ENCODE peak calls at places on chromosomes 5 and 9, in seven cellular contexts. T is heart right ventricle, M is neural progenitor cell, O is Karpas-422, S is RWPE1, X is spleen, F is body of pancreas. E is an unnamed sample.

GRCh38 chr9:134690946-134691694 is 49.5 kb downstream of the COL5A1 start:
- DNase-seq in S (no peak), M (no peak), X (peak), O (no peak), F (no peak), T (no peak), E (no peak)

GRCh38 chr5:130045334-130045733 is 141.1 kb downstream of the CHSY3 start:
- DNase-seq in T (no peak), S (peak), F (no peak), X (no peak), O (no peak), M (no peak), E (no peak)

GRCh38 chr5:1570975-1571374 is 47.2 kb upstream of the LPCAT1 start:
- DNase-seq in T (no peak), S (no peak), X (no peak), O (no peak), M (no peak), F (no peak), E (no peak)

GRCh38 chr5:165616550-165617430 is 2111.4 kb downstream of the MAT2B start:
- DNase-seq in F (no peak), O (no peak), M (peak), X (no peak), T (no peak), S (peak), E (no peak)

GRCh38 chr9:18261143-18261542 is 212.8 kb upstream of the ADAMTSL1 start:
- DNase-seq in T (no peak), X (no peak), S (no peak), F (no peak), O (peak), M (no peak), E (no peak)

GRCh38 chr5:157690690-157691433 is 19.5 kb downstream of the C5orf52 start:
- DNase-seq in O (no peak), M (no peak), T (no peak), X (no peak), S (no peak), F (no peak), E (no peak)

GRCh38 chr5:54673523-54674225 is 156.1 kb downstream of the SNX18 start:
- DNase-seq in F (peak), M (no peak), X (peak), S (no peak), O (no peak), T (peak), E (peak)

GRCh38 chr5:169164481-169164925 is 136.4 kb downstream of the SLIT3 start:
- DNase-seq in O (no peak), M (peak), S (peak), X (no peak), T (peak), F (peak), E (no peak)

GRCh38 chr9:18743976-18744375 is 270.0 kb downstream of the ADAMTSL1 start:
- DNase-seq in M (no peak), O (no peak), F (no peak), X (no peak), S (no peak), T (no peak), E (no peak)

GRCh38 chr5:59694416-59694815 is 199.1 kb downstream of the PDE4D start:
- DNase-seq in X (no peak), S (no peak), M (no peak), O (no peak), F (no peak), T (no peak), E (no peak)

GRCh38 chr5:135135530-135136201 is 101.6 kb upstream of the PITX1 start:
- DNase-seq in S (peak), T (peak), M (no peak), O (no peak), F (peak), X (no peak), E (no peak)

GRCh38 chr9:89314955-89315354 is 3.3 kb upstream of the SECISBP2 start:
- DNase-seq in S (no peak), M (no peak), F (no peak), O (peak), T (no peak), X (no peak), E (no peak)

GRCh38 chr9:121839726-121840500 is 188.5 kb downstream of the DAB2IP start:
- DNase-seq in S (no peak), T (no peak), O (no peak), X (peak), F (no peak), M (no peak), E (no peak)

GRCh38 chr9:137106662-137107292 is 7.8 kb downstream of the DPP7 start:
- DNase-seq in F (no peak), O (no peak), S (no peak), M (no peak), T (no peak), X (no peak), E (no peak)

GRCh38 chr9:121700165-121700830 is 48.9 kb downstream of the DAB2IP start:
- DNase-seq in M (peak), F (peak), X (peak), T (peak), S (peak), O (no peak), E (peak)

GRCh38 chr5:164002214-164002613 is 496.8 kb downstream of the MAT2B start:
- DNase-seq in T (no peak), X (no peak), S (peak), F (no peak), M (no peak), O (no peak), E (peak)

GRCh38 chr9:14912849-14913248 is 2.6 kb upstream of the FREM1 start:
- DNase-seq in S (no peak), X (no peak), O (no peak), T (no peak), M (no peak), F (no peak), E (no peak)

GRCh38 chr5:52787600-52788504 is at the start of the genes ITGA1 and PELO:
- DNase-seq in X (peak), O (no peak), S (peak), T (peak), M (peak), F (peak), E (no peak)

GRCh38 chr5:8953016-8953415 is 592.9 kb downstream of the SEMA5A start:
- DNase-seq in T (no peak), O (no peak), X (no peak), M (no peak), F (no peak), S (no peak), E (no peak)

GRCh38 chr5:137051165-137051564 is 448.0 kb downstream of the SPOCK1 start:
- DNase-seq in T (no peak), F (no peak), X (no peak), S (no peak), M (no peak), O (peak), E (no peak)

GRCh38 chr9:34070601-34071340 is 22.1 kb upstream of the UBAP2 start:
- DNase-seq in F (peak), X (no peak), O (no peak), S (no peak), M (no peak), T (no peak), E (no peak)

GRCh38 chr5:40240671-40241070 is 439.0 kb upstream of the PTGER4 start:
- DNase-seq in M (no peak), F (no peak), S (no peak), T (no peak), X (no peak), O (no peak), E (no peak)

GRCh38 chr9:126629007-126629674 is 15.4 kb downstream of the LMX1B start:
- DNase-seq in O (no peak), M (no peak), F (no peak), X (no peak), T (no peak), S (no peak), E (no peak)

GRCh38 chr5:64625678-64626077 is 64.6 kb upstream of the SHISAL2B start:
- DNase-seq in O (no peak), T (no peak), M (no peak), S (no peak), F (no peak), X (no peak), E (no peak)

GRCh38 chr9:133107961-133108793 is 12.9 kb downstream of the RALGDS start:
- DNase-seq in M (no peak), X (peak), T (no peak), S (no peak), O (no peak), F (no peak), E (no peak)

DNA sequence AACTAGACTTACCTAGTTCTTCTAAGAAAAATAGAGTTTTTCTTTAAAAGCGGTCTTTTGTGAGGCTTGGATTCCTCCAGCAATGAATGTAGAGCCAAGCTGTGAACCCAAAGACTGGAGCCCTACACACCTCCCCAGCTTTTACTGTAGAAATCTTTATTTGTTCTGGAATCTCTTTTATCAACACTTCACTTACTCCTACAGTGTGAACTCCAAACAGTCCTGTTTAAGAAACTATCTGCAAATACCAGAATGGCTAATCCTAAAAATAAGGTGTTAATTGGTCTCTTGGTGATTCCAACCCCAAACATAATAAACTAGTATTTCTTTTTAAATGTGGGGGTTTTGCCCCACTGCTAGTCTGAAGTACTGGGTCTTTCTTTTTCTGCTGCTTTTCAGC is 103.9 kb downstream of the ENC1 start:
- DNase-seq in S (no peak), O (no peak), M (no peak), F (no peak), T (no peak), X (no peak), E (no peak)
- H3K27ac ChIP-seq in S (no peak), O (no peak), M (peak), F (no peak), T (peak), X (no peak), E (no peak)

GRCh38 chr9:88077071-88077617 is 61.1 kb downstream of the SPATA31C2 start:
- DNase-seq in X (no peak), S (no peak), O (no peak), M (no peak), F (no peak), T (no peak), E (no peak)
- H3K27ac ChIP-seq in X (no peak), S (peak), O (no peak), M (no peak), F (peak), T (no peak), E (no peak)

GRCh38 chr5:95219411-95219810 is 65.5 kb downstream of the MCTP1 start:
- DNase-seq in M (peak), S (no peak), F (no peak), T (no peak), O (no peak), X (no peak), E (no peak)

GRCh38 chr5:95221234-95221633 is 63.7 kb downstream of the MCTP1 start:
- DNase-seq in S (no peak), X (no peak), M (no peak), T (no peak), F (no peak), O (no peak), E (no peak)

GRCh38 chr5:95217881-95218280 is 67.0 kb downstream of the MCTP1 start:
- DNase-seq in M (no peak), O (no peak), X (no peak), S (no peak), T (no peak), F (no peak), E (no peak)

GRCh38 chr5:95222836-95223235 is 62.1 kb downstream of the MCTP1 start:
- DNase-seq in S (no peak), F (no peak), O (no peak), M (no peak), X (no peak), T (no peak), E (no peak)

GRCh38 chr5:95223859-95224258 is 61.0 kb downstream of the MCTP1 start:
- DNase-seq in X (no peak), M (no peak), T (no peak), O (no peak), F (no peak), S (no peak), E (no peak)
- H3K27ac ChIP-seq in X (no peak), M (no peak), T (no peak), O (no peak), F (no peak), S (no peak), E (no peak)

GRCh38 chr9:95012902-95013301 is 286.4 kb downstream of the AOPEP start:
- DNase-seq in X (no peak), F (no peak), M (no peak), O (no peak), T (no peak), S (no peak), E (no peak)

GRCh38 chr9:95009459-95009858 is 283.0 kb downstream of the AOPEP start:
- DNase-seq in X (no peak), M (no peak), S (no peak), T (no peak), F (no peak), O (no peak), E (no peak)

GRCh38 chr9:95008151-95008771 is 281.8 kb downstream of the AOPEP start:
- DNase-seq in F (no peak), X (no peak), O (no peak), T (no peak), S (no peak), M (no peak), E (no peak)

GRCh38 chr9:95012035-95012708 is 285.7 kb downstream of the AOPEP start:
- DNase-seq in T (no peak), X (no peak), M (no peak), O (no peak), S (no peak), F (no peak), E (no peak)

GRCh38 chr9:95010431-95010838 is 283.9 kb downstream of the AOPEP start:
- DNase-seq in M (no peak), O (no peak), S (no peak), T (no peak), X (no peak), F (no peak), E (no peak)
- H3K27ac ChIP-seq in M (no peak), O (no peak), S (peak), T (peak), X (no peak), F (peak), E (peak)

GRCh38 chr5:83474986-83475385 is 3.4 kb downstream of the VCAN start:
- DNase-seq in O (no peak), M (peak), T (no peak), F (no peak), X (no peak), S (no peak), E (no peak)

GRCh38 chr5:83473344-83474169 is 2.0 kb downstream of the VCAN start:
- DNase-seq in T (peak), S (peak), X (peak), F (peak), O (peak), M (peak), E (peak)

GRCh38 chr5:83476470-83476817 is 4.9 kb downstream of the VCAN start:
- DNase-seq in X (no peak), T (no peak), S (no peak), M (no peak), O (no peak), F (no peak), E (no peak)

GRCh38 chr5:83474170-83474796 is 2.7 kb downstream of the VCAN start:
- DNase-seq in S (peak), F (peak), T (peak), M (peak), X (peak), O (peak), E (no peak)

GRCh38 chr5:83475540-83476469 is 4.3 kb downstream of the VCAN start:
- DNase-seq in O (no peak), F (no peak), T (no peak), S (peak), M (peak), X (no peak), E (peak)
- H3K27ac ChIP-seq in O (no peak), F (no peak), T (peak), S (peak), M (no peak), X (no peak), E (peak)

GRCh38 chr9:84694248-84694647 is 24.7 kb downstream of the NTRK2 start:
- DNase-seq in S (no peak), X (no peak), O (no peak), T (no peak), F (no peak), M (no peak), E (no peak)
- H3K27ac ChIP-seq in S (no peak), X (no peak), O (no peak), T (no peak), F (no peak), M (no peak), E (no peak)

E was measured in epithelial cell of prostate.